ENCODE peak calls at places on chromosomes 11 and 22, in five cellular contexts. S, U, A, T and K are unnamed samples.

GRCh38 chr11:7892059-7892699 is 38.9 kb downstream of the OR10A6 start:
- DNase-seq in S (no peak), U (peak), A (no peak), T (no peak), K (no peak)

GRCh38 chr11:113663567-113663966 is 42.5 kb downstream of the TMPRSS5 start:
- DNase-seq in S (no peak), U (no peak), A (no peak), T (no peak), K (no peak)

GRCh38 chr11:33698921-33699320 is 1.7 kb downstream of the C11orf91 start:
- DNase-seq in S (no peak), U (no peak), A (no peak), T (no peak), K (no peak)

GRCh38 chr11:2990617-2991476 is 1.3 kb downstream of the NAP1L4 start:
- DNase-seq in S (no peak), U (no peak), A (no peak), T (no peak), K (peak)

GRCh38 chr11:30504468-30504867 is 81.7 kb downstream of the MPPED2 start:
- DNase-seq in S (no peak), U (no peak), A (no peak), T (no peak), K (no peak)

GRCh38 chr22:44202261-44202789 is 21.6 kb downstream of the PARVG start:
- DNase-seq in S (no peak), U (peak), A (no peak), T (no peak), K (no peak)

GRCh38 chr11:104324276-104324675 is 160.3 kb upstream of the PDGFD start:
- DNase-seq in S (no peak), U (no peak), A (no peak), T (no peak), K (no peak)

GRCh38 chr11:114026355-114026754 is 33.2 kb upstream of the ZBTB16 start:
- DNase-seq in S (peak), U (no peak), A (peak), T (no peak), K (no peak)

GRCh38 chr22:32205974-32206773 is 1.3 kb upstream of the RFPL2 start:
- DNase-seq in S (peak), U (no peak), A (no peak), T (no peak), K (no peak)

GRCh38 chr11:125514336-125515101 is 18.5 kb upstream of the FEZ1 start:
- DNase-seq in S (peak), U (no peak), A (no peak), T (peak), K (peak)

GRCh38 chr22:50276143-50276542 is 6.0 kb upstream of the MAPK11 start:
- DNase-seq in S (peak), U (no peak), A (peak), T (no peak), K (peak)

GRCh38 chr11:18145837-18146236 is 13.5 kb downstream of the MRGPRX3 start:
- DNase-seq in S (no peak), U (no peak), A (no peak), T (no peak), K (no peak)

GRCh38 chr11:7872913-7873312 is 58.2 kb downstream of the OR10A6 start:
- DNase-seq in S (no peak), U (no peak), A (no peak), T (no peak), K (no peak)